ENCODE peak calls at places on chromosomes 6 and 20, in four cellular contexts. A is dermis microvascular lymphatic vessel endothelial cell, F is amygdala, C is left ventricle myocardium inferior. Q is an unnamed sample.
A peak's percentile ranks its signal among the peaks of the same experiment; 100 is the strongest.

GRCh38 chr6:37134622-37135191 is 35.2 kb upstream of the PIM1 start:
- DNase-seq in A (peak; percentile 89), F (no peak), C (no peak), Q (no peak)

GRCh38 chr6:43115365-43115764 is 39.3 kb downstream of the PTK7 start:
- DNase-seq in A (no peak), F (no peak), C (no peak), Q (no peak)

GRCh38 chr6:26003102-26003694 is 40.6 kb downstream of the TRIM38 start:
- DNase-seq in A (peak; percentile 65), F (peak; percentile 3), C (no peak), Q (peak; percentile 62)

GRCh38 chr6:70973591-70973990 is 16.7 kb upstream of the B3GAT2 start:
- DNase-seq in A (no peak), F (no peak), C (no peak), Q (no peak)

GRCh38 chr20:21703740-21704407 is 1.6 kb upstream of the PAX1 start:
- DNase-seq in A (no peak), F (no peak), C (no peak), Q (no peak)

GRCh38 chr20:3753098-3753497 is 14.5 kb downstream of the ADISSP start:
- DNase-seq in A (peak; percentile 76), F (peak; percentile 15), C (no peak), Q (peak; percentile 55)

GRCh38 chr20:58544301-58544700 is 29.1 kb upstream of the APCDD1L start:
- DNase-seq in A (no peak), F (no peak), C (no peak), Q (peak; percentile 15)

GRCh38 chr20:46253391-46253790 is 54.9 kb downstream of the CDH22 start:
- DNase-seq in A (no peak), F (no peak), C (no peak), Q (peak; percentile 73)

GRCh38 chr20:438581-439469 is 23.5 kb downstream of the TBC1D20 start:
- DNase-seq in A (peak; percentile 41), F (no peak), C (no peak), Q (no peak)

GRCh38 chr6:122838060-122838780 is 49.2 kb downstream of the SMPDL3A start:
- DNase-seq in A (no peak), F (no peak), C (no peak), Q (no peak)

GRCh38 chr6:16337280-16337975 is 99.0 kb downstream of the GMPR start:
- DNase-seq in A (peak; percentile 99), F (peak; percentile 23), C (peak; percentile 97), Q (peak; percentile 3)

GRCh38 chr6:45864651-45865050 is 151.0 kb downstream of the CLIC5 start:
- DNase-seq in A (no peak), F (no peak), C (no peak), Q (no peak)

GRCh38 chr6:127026247-127026646 is 92.2 kb upstream of the RSPO3 start:
- DNase-seq in A (no peak), F (no peak), C (no peak), Q (no peak)

GRCh38 chr6:21045135-21045616 is 510.9 kb downstream of the CDKAL1 start:
- DNase-seq in A (no peak), F (no peak), C (no peak), Q (no peak)

GRCh38 chr6:31272856-31273626 is 1.1 kb upstream of the HLA-C start:
- DNase-seq in A (no peak), F (no peak), C (no peak), Q (no peak)

GRCh38 chr6:136982928-136983327 is 60.8 kb downstream of the SLC35D3 start:
- DNase-seq in A (no peak), F (no peak), C (no peak), Q (no peak)

GRCh38 chr6:43129434-43130194 is 41.5 kb upstream of the SRF start:
- DNase-seq in A (peak; percentile 49), F (no peak), C (no peak), Q (peak; percentile 22)

GRCh38 chr20:3390759-3391500 is 16.5 kb downstream of the DNAAF9 start:
- DNase-seq in A (no peak), F (no peak), C (no peak), Q (no peak)

GRCh38 chr6:51025082-51025777 is 206.6 kb downstream of the TFAP2B start:
- DNase-seq in A (no peak), F (no peak), C (no peak), Q (no peak)

GRCh38 chr6:166556871-166557322 is 29.6 kb downstream of the RAMACL start:
- DNase-seq in A (peak; percentile 100), F (peak; percentile 81), C (peak; percentile 87), Q (no peak)

GRCh38 chr20:22455259-22455658 is 129.1 kb downstream of the FOXA2 start:
- DNase-seq in A (no peak), F (no peak), C (no peak), Q (no peak)

GRCh38 chr6:34730006-34730405 is 27.3 kb upstream of the SNRPC start:
- DNase-seq in A (no peak), F (no peak), C (no peak), Q (peak; percentile 37)

GRCh38 chr6:125346143-125346925 is 44.6 kb upstream of the HDDC2 start:
- DNase-seq in A (peak; percentile 67), F (no peak), C (no peak), Q (no peak)

Q was measured in NCI-H524.